ENCODE peak calls at places on chromosomes 5 and 9, in five cellular contexts. V is neural crest cell; K is WTC11; Y is mucosa of descending colon; W is CD8-positive, alpha-beta T cell. N is an unnamed sample.

GRCh38 chr5:163401271-163401670 is 36.1 kb upstream of the CCNG1 start:
- DNase-seq in V (no peak), K (no peak), Y (no peak), W (no peak), N (no peak)

GRCh38 chr5:110088676-110089436 is 399.1 kb downstream of the MAN2A1 start:
- DNase-seq in V (no peak), Y (no peak), W (no peak), K (no peak), N (no peak)

GRCh38 chr5:68251804-68252648 is 36.5 kb downstream of the PIK3R1 start:
- DNase-seq in K (no peak), W (no peak), V (no peak), Y (no peak), N (no peak)

GRCh38 chr5:79107020-79107796 is 4.4 kb upstream of the BHMT start:
- DNase-seq in K (no peak), Y (no peak), W (no peak), V (no peak), N (no peak)

GRCh38 chr5:52896524-52897237 is 92.5 kb upstream of the ITGA2 start:
- DNase-seq in V (no peak), K (no peak), Y (no peak), W (no peak), N (no peak)

GRCh38 chr5:65332591-65332990 is 149.1 kb downstream of the ADAMTS6 start:
- DNase-seq in K (no peak), V (no peak), Y (no peak), W (no peak), N (no peak)

GRCh38 chr5:147081256-147081872 is 153.5 kb upstream of the STK32A start:
- DNase-seq in K (no peak), V (no peak), W (no peak), Y (no peak), N (no peak)

GRCh38 chr9:135584371-135584770 is 22.8 kb downstream of the PAEP start:
- DNase-seq in K (no peak), W (no peak), V (no peak), Y (no peak), N (no peak)

GRCh38 chr5:343461-344401 is 22.2 kb downstream of the AHRR start:
- DNase-seq in K (peak), Y (no peak), V (peak), W (peak), N (peak)

GRCh38 chr5:172769598-172770373 is 1.2 kb downstream of the DUSP1 start:
- DNase-seq in W (no peak), Y (peak), K (no peak), V (no peak), N (peak)

GRCh38 chr5:91245871-91246270 is 137.2 kb downstream of the ARRDC3 start:
- DNase-seq in Y (no peak), W (no peak), V (no peak), K (no peak), N (no peak)

GRCh38 chr5:154189819-154190651 is 498 bp upstream of the GALNT10 start:
- DNase-seq in K (peak), W (peak), Y (peak), V (peak), N (peak)

GRCh38 chr9:136140966-136141365 is 22.3 kb upstream of the TMEM250 start:
- DNase-seq in K (peak), Y (no peak), W (no peak), V (no peak), N (peak)

GRCh38 chr9:135925496-135926133 is 18.3 kb upstream of the CAMSAP1 start:
- DNase-seq in K (no peak), Y (peak), V (no peak), W (no peak), N (no peak)

GRCh38 chr5:67561145-67561932 is 364.7 kb upstream of the CD180 start:
- DNase-seq in Y (no peak), V (no peak), W (no peak), K (no peak), N (no peak)

GRCh38 chr9:75027187-75028107 is 646 bp downstream of the CARNMT1 start:
- DNase-seq in K (peak), V (peak), W (peak), Y (peak), N (peak)

GRCh38 chr5:142156839-142157463 is 48.4 kb downstream of the NDFIP1 start:
- DNase-seq in Y (no peak), V (no peak), K (peak), W (no peak), N (no peak)

GRCh38 chr9:114936566-114936965 is 6.2 kb upstream of the TNFSF8 start:
- DNase-seq in W (no peak), V (no peak), Y (no peak), K (no peak), N (no peak)

GRCh38 chr5:82348749-82349148 is 70.6 kb upstream of the RPS23 start:
- DNase-seq in Y (no peak), W (no peak), V (no peak), K (no peak), N (no peak)

GRCh38 chr5:37840036-37840909 is at the start of gene GDNF:
- DNase-seq in W (no peak), K (peak), V (peak), Y (no peak), N (peak)

GRCh38 chr5:140174472-140175366 is at the start of gene CYSTM1:
- DNase-seq in Y (peak), K (peak), V (peak), W (peak), N (peak)

GRCh38 chr5:140178082-140178410 is 3.1 kb downstream of the CYSTM1 start:
- DNase-seq in W (no peak), K (no peak), Y (no peak), V (no peak), N (no peak)

GRCh38 chr5:140174014-140174413 is 974 bp upstream of the CYSTM1 start:
- DNase-seq in V (no peak), K (no peak), W (no peak), Y (no peak), N (no peak)

GRCh38 chr5:140176028-140176382 is 1.0 kb downstream of the CYSTM1 start:
- DNase-seq in W (no peak), Y (no peak), K (no peak), V (no peak), N (no peak)

GRCh38 chr5:140175367-140176027 is 509 bp downstream of the CYSTM1 start:
- DNase-seq in K (peak), V (peak), W (peak), Y (peak), N (peak)
- TF ChIP-seq CTCF in K (no peak), V (peak), W (no peak), Y (no peak), N (peak)

GRCh38 chr5:129096382-129096991 is 1.9 kb downstream of the ISOC1 start:
- DNase-seq in W (no peak), V (no peak), Y (no peak), K (no peak), N (no peak)
- TF ChIP-seq CTCF in W (no peak), V (peak), Y (no peak), K (no peak), N (no peak)

GRCh38 chr9:36999728-37000333 is 34.2 kb downstream of the PAX5 start:
- DNase-seq in Y (no peak), W (no peak), V (no peak), K (no peak), N (no peak)
- TF ChIP-seq CTCF in Y (no peak), W (no peak), V (no peak), K (no peak), N (no peak)

DNA sequence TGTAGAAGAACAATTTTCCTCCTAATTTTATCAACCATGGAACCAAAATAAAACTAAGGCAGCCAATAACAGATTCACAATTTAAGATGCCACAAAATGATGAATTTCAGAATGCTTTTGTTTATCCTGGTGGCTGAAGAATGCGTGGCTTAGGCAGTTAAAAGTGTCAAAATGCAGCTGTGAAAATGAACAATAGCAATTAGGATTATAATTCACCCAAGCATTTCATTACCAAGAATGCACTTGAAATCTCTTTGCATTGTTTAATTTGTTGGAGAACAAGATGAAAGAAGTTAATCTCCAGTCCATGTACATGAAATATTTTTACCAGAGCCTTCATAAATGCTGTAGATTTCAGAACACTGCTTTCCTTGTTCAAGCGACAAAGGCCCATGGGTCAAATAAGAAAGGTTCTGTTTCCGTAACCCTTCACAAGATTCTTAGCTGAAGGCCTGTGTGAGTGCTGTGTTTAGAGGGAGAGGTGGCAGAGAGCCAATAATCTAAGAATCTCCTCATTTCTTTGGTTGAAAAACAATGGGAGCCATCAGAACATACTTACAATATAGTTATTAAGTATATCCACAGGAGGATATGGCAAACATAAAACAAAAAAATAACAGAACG is 39.3 kb downstream of the CLINT1 start:
- DNase-seq in V (no peak), K (no peak), W (no peak), Y (no peak), N (no peak)
- TF ChIP-seq CTCF in V (no peak), K (no peak), W (no peak), Y (no peak), N (no peak)

GRCh38 chr5:177554474-177555111 is at the start of gene FAM193B:
- DNase-seq in K (peak), Y (peak), V (peak), W (peak), N (peak)
- TF ChIP-seq CTCF in K (no peak), Y (no peak), V (peak), W (no peak), N (no peak)

GRCh38 chr9:131999692-132000551 is 79.7 kb downstream of the MED27 start:
- DNase-seq in K (no peak), W (no peak), V (no peak), Y (no peak), N (no peak)
- TF ChIP-seq CTCF in K (no peak), W (no peak), V (no peak), Y (no peak), N (no peak)

GRCh38 chr9:96236854-96237545 is 65.0 kb downstream of the HSD17B3 start:
- DNase-seq in K (no peak), V (no peak), Y (no peak), W (no peak), N (no peak)

GRCh38 chr9:96232164-96232538 is 69.8 kb downstream of the HSD17B3 start:
- DNase-seq in W (no peak), V (no peak), Y (no peak), K (no peak), N (no peak)

GRCh38 chr9:96230002-96230401 is 72.0 kb downstream of the HSD17B3 start:
- DNase-seq in Y (no peak), K (no peak), W (no peak), V (no peak), N (no peak)

GRCh38 chr9:96232539-96233241 is 69.3 kb downstream of the HSD17B3 start:
- DNase-seq in V (peak), Y (peak), W (peak), K (peak), N (peak)
- TF ChIP-seq CTCF in V (peak), Y (peak), W (peak), K (peak), N (peak)

GRCh38 chr5:114221807-114222206 is 140.1 kb upstream of the KCNN2 start:
- DNase-seq in Y (no peak), V (no peak), W (no peak), K (no peak), N (no peak)

DNA sequence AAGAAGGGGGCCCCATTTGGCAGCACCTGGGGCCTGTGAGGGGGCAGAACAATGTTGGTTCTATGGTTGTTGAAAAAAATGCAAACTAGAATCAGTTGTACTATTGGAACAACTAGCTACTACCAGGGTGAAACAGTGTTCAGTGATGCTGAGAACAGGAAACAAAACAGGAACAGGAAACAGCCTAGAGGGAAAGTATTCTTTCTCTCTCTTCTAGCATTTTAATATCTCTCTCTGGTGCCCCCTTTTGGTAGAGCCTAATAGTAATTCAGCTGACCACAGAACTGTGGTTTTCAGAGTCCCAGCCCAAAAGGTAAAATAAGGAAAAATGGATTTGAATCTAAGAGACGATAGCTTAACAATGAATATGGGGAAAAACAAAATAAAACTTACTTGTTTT is 138.0 kb upstream of the KCNN2 start:
- DNase-seq in K (no peak), Y (no peak), W (no peak), V (no peak), N (no peak)
- TF ChIP-seq CTCF in K (peak), Y (no peak), W (no peak), V (peak), N (peak)

GRCh38 chr9:127524373-127524772 is 73.1 kb downstream of the LRSAM1 start:
- DNase-seq in W (no peak), Y (no peak), K (no peak), V (peak), N (no peak)

GRCh38 chr9:127522727-127523126 is 71.4 kb downstream of the LRSAM1 start:
- DNase-seq in V (no peak), K (no peak), Y (no peak), W (no peak), N (no peak)

GRCh38 chr9:127520941-127521918 is 69.9 kb downstream of the LRSAM1 start:
- DNase-seq in K (peak), V (no peak), W (no peak), Y (no peak), N (no peak)

GRCh38 chr9:127521919-127522304 is 70.6 kb downstream of the LRSAM1 start:
- DNase-seq in K (no peak), Y (no peak), V (no peak), W (no peak), N (no peak)

GRCh38 chr9:127523312-127523851 is 72.1 kb downstream of the LRSAM1 start:
- DNase-seq in K (peak), Y (no peak), V (no peak), W (no peak), N (no peak)
- TF ChIP-seq CTCF in K (peak), Y (no peak), V (peak), W (no peak), N (peak)

N was measured in glutamatergic neuron.